ENCODE peak calls at places on chromosomes 4 and X, in seven cellular contexts. X is amygdala; R is stimulated activated CD8-positive, alpha-beta memory T cell treated with anti-CD3 and anti-CD28 coated beads, Interleukin-12 subunit alpha, Interleukin-12 subunit beta, amount 100 ng/mL, for 1 hour; L is psoas muscle; N is activated gamma-delta T cell treated with Interleukin-2 at 50 U/mL for 16 hours; H is EL; A is WERI-Rb-1. J is an unnamed sample.

GRCh38 chr4:24482871-24483270 is 101.5 kb downstream of the DHX15 start:
- DNase-seq in X (no peak), R (no peak), L (no peak), N (no peak), H (peak), A (no peak), J (no peak)

GRCh38 chr4:81746071-81746470 is 274.4 kb upstream of the RASGEF1B start:
- DNase-seq in X (no peak), R (no peak), L (no peak), N (no peak), H (no peak), A (no peak), J (no peak)

GRCh38 chrX:70454441-70455365 is 10.1 kb downstream of the DLG3 start:
- DNase-seq in X (no peak), R (no peak), L (peak), N (peak), H (peak), A (peak), J (peak)

GRCh38 chr4:105232374-105232773 is 85.7 kb downstream of the TET2 start:
- DNase-seq in X (no peak), R (no peak), L (no peak), N (no peak), H (no peak), A (no peak), J (no peak)

GRCh38 chr4:31674313-31674947 is 954.3 kb downstream of the PCDH7 start:
- DNase-seq in X (no peak), R (no peak), L (no peak), N (no peak), H (no peak), A (peak), J (no peak)

GRCh38 chr4:68963389-68963788 is 11.8 kb upstream of the UGT2A3 start:
- DNase-seq in X (no peak), R (no peak), L (no peak), N (no peak), H (no peak), A (no peak), J (no peak)

GRCh38 chr4:164871673-164872072 is 5.3 kb upstream of the APELA start:
- DNase-seq in X (no peak), R (no peak), L (no peak), N (no peak), H (no peak), A (peak), J (no peak)

GRCh38 chr4:39936565-39937418 is 40.9 kb downstream of the PDS5A start:
- DNase-seq in X (no peak), R (no peak), L (no peak), N (no peak), H (no peak), A (no peak), J (no peak)

GRCh38 chr4:102760645-102761477 is at the start of gene MANBA:
- DNase-seq in X (peak), R (peak), L (peak), N (peak), H (peak), A (peak), J (peak)

GRCh38 chrX:103831342-103831802 is 685 bp downstream of the RAB9B start:
- DNase-seq in X (peak), R (peak), L (no peak), N (peak), H (no peak), A (no peak), J (no peak)

GRCh38 chr4:13328591-13328990 is 155.5 kb downstream of the RAB28 start:
- DNase-seq in X (no peak), R (no peak), L (no peak), N (no peak), H (peak), A (no peak), J (no peak)

GRCh38 chrX:110394653-110395052 is 36.0 kb downstream of the RTL9 start:
- DNase-seq in X (no peak), R (no peak), L (no peak), N (no peak), H (peak), A (no peak), J (no peak)

GRCh38 chr4:78320353-78320935 is 231.1 kb upstream of the ANXA3 start:
- DNase-seq in X (no peak), R (no peak), L (no peak), N (no peak), H (no peak), A (no peak), J (no peak)

GRCh38 chr4:81353861-81354260 is 117.8 kb downstream of the RASGEF1B start:
- DNase-seq in X (no peak), R (no peak), L (no peak), N (no peak), H (no peak), A (peak), J (no peak)

GRCh38 chrX:46208225-46208854 is 336.9 kb downstream of the ZNF674 start:
- DNase-seq in X (no peak), R (no peak), L (no peak), N (no peak), H (peak), A (no peak), J (no peak)

GRCh38 chr4:45100936-45101818 is 374.8 kb upstream of the GNPDA2 start:
- DNase-seq in X (no peak), R (no peak), L (no peak), N (no peak), H (no peak), A (no peak), J (no peak)

GRCh38 chrX:1181131-1181530 is 31.3 kb downstream of the CRLF2 start:
- DNase-seq in X (no peak), R (no peak), L (no peak), N (no peak), H (no peak), A (no peak), J (no peak)

GRCh38 chrX:47266643-47267042 is 33.8 kb downstream of the USP11 start:
- DNase-seq in X (no peak), R (no peak), L (no peak), N (no peak), H (no peak), A (no peak), J (no peak)

GRCh38 chr4:127967141-127967775 is 2.1 kb downstream of the ABHD18 start:
- DNase-seq in X (no peak), R (no peak), L (no peak), N (no peak), H (peak), A (no peak), J (no peak)

GRCh38 chrX:78625292-78625909 is 33.7 kb downstream of the RTL3 start:
- DNase-seq in X (no peak), R (no peak), L (no peak), N (no peak), H (no peak), A (no peak), J (no peak)

GRCh38 chr4:165763640-165764039 is 109.4 kb upstream of the TLL1 start:
- DNase-seq in X (no peak), R (no peak), L (no peak), N (no peak), H (no peak), A (no peak), J (no peak)

GRCh38 chr4:142379277-142380051 is 466.6 kb downstream of the INPP4B start:
- DNase-seq in X (no peak), R (no peak), L (no peak), N (no peak), H (peak), A (no peak), J (no peak)

GRCh38 chr4:20474119-20474518 is 222.4 kb downstream of the SLIT2 start:
- DNase-seq in X (no peak), R (no peak), L (no peak), N (no peak), H (peak), A (no peak), J (no peak)

GRCh38 chr4:6349896-6350295 is 80.2 kb downstream of the WFS1 start:
- DNase-seq in X (no peak), R (no peak), L (no peak), N (no peak), H (peak), A (no peak), J (no peak)

GRCh38 chrX:133183806-133184205 is 34.3 kb downstream of the TFDP3 start:
- DNase-seq in X (no peak), R (no peak), L (no peak), N (no peak), H (no peak), A (no peak), J (no peak)

GRCh38 chr4:42397256-42397634 is at the start of gene SHISA3:
- DNase-seq in X (no peak), R (no peak), L (peak), N (no peak), H (no peak), A (peak), J (no peak)

GRCh38 chr4:140296335-140296753 is 77.1 kb upstream of the SCOC start:
- DNase-seq in X (peak), R (no peak), L (peak), N (no peak), H (peak), A (peak), J (no peak)

GRCh38 chr4:2871911-2872310 is 28.3 kb downstream of the ADD1 start:
- DNase-seq in X (no peak), R (no peak), L (no peak), N (no peak), H (no peak), A (peak), J (no peak)

GRCh38 chrX:94834226-94834625 is 1160.2 kb downstream of the FAM133A start:
- DNase-seq in X (no peak), R (no peak), L (no peak), N (no peak), H (no peak), A (no peak), J (no peak)

GRCh38 chr4:1041147-1041935 is 29.9 kb downstream of the FGFRL1 start:
- DNase-seq in X (no peak), R (no peak), L (no peak), N (no peak), H (peak), A (no peak), J (no peak)

GRCh38 chr4:104815593-104816156 is 321.0 kb upstream of the CXXC4 start:
- DNase-seq in X (no peak), R (no peak), L (no peak), N (no peak), H (no peak), A (peak), J (no peak)

GRCh38 chrX:82232679-82233078 is 1030.8 kb downstream of the SH3BGRL start:
- DNase-seq in X (no peak), R (no peak), L (no peak), N (no peak), H (no peak), A (no peak), J (no peak)

GRCh38 chrX:40282901-40283674 is 185.3 kb upstream of the BCOR start:
- DNase-seq in X (no peak), R (no peak), L (no peak), N (no peak), H (no peak), A (no peak), J (no peak)

GRCh38 chrX:3129256-3129655 is 88.0 kb downstream of the ARSF start:
- DNase-seq in X (no peak), R (no peak), L (no peak), N (no peak), H (no peak), A (no peak), J (no peak)

GRCh38 chr4:2263701-2264321 is 1.9 kb upstream of the MXD4 start:
- DNase-seq in X (no peak), R (no peak), L (peak), N (no peak), H (no peak), A (peak), J (no peak)

GRCh38 chr4:175421506-175421905 is 390.6 kb downstream of the GPM6A start:
- DNase-seq in X (no peak), R (no peak), L (no peak), N (no peak), H (peak), A (no peak), J (no peak)

GRCh38 chrX:45011131-45011530 is 138.1 kb downstream of the KDM6A start:
- DNase-seq in X (no peak), R (no peak), L (no peak), N (no peak), H (peak), A (no peak), J (no peak)